ENCODE peak calls at places on chromosomes 12 and 14, in five cellular contexts. J is fibroblast of pulmonary artery, X is heart right ventricle, D is left lung, H is neural progenitor cell. E is an unnamed sample.

GRCh38 chr12:42056130-42056529 is 88.5 kb downstream of the GXYLT1 start:
- DNase-seq in J (no peak), H (no peak), X (no peak), D (no peak), E (no peak)

GRCh38 chr12:132429122-132429931 is 60.6 kb upstream of the FBRSL1 start:
- DNase-seq in D (peak; percentile 63), X (no peak), H (peak; percentile 43), J (no peak), E (no peak)

GRCh38 chr14:54450535-54450934 is 9.4 kb upstream of the CNIH1 start:
- DNase-seq in H (no peak), D (no peak), J (peak; percentile 21), X (no peak), E (no peak)

GRCh38 chr12:121582583-121583333 is 1.9 kb upstream of the KDM2B start:
- DNase-seq in X (no peak), J (peak; percentile 45), D (no peak), H (peak; percentile 84), E (no peak)

GRCh38 chr12:5587701-5588100 is 155.8 kb downstream of the NTF3 start:
- DNase-seq in D (no peak), J (no peak), X (no peak), H (peak; percentile 85), E (no peak)

GRCh38 chr12:98373019-98373554 is 142.3 kb upstream of the TMPO start:
- DNase-seq in X (no peak), H (peak; percentile 73), D (no peak), J (peak; percentile 73), E (no peak)

GRCh38 chr12:121034906-121035305 is 4.1 kb downstream of the OASL start:
- DNase-seq in H (no peak), X (no peak), J (no peak), D (no peak), E (no peak)

GRCh38 chr12:108525681-108526080 is 10.6 kb downstream of the FICD start:
- DNase-seq in H (no peak), J (no peak), X (no peak), D (no peak), E (no peak)

GRCh38 chr12:108921946-108922345 is 42.1 kb downstream of the DAO start:
- DNase-seq in D (no peak), J (no peak), H (no peak), X (no peak), E (no peak)

GRCh38 chr12:89949457-89950195 is 241.0 kb upstream of the ATP2B1 start:
- DNase-seq in J (peak; percentile 92), H (no peak), D (no peak), X (peak; percentile 66), E (no peak)

GRCh38 chr14:60300019-60300418 is 51.0 kb downstream of the PPM1A start:
- DNase-seq in X (no peak), D (no peak), H (no peak), J (no peak), E (no peak)

GRCh38 chr14:90758959-90759358 is 57.3 kb downstream of the TTC7B start:
- DNase-seq in D (peak; percentile 82), X (peak; percentile 64), J (peak; percentile 31), H (no peak), E (peak; percentile 82)

GRCh38 chr14:77033622-77034521 is 5.4 kb upstream of the IRF2BPL start:
- DNase-seq in D (peak; percentile 96), H (peak; percentile 91), X (peak; percentile 89), J (peak; percentile 90), E (peak; percentile 84)

GRCh38 chr14:101407328-101407727 is 154.0 kb upstream of the DIO3 start:
- DNase-seq in D (no peak), X (no peak), J (no peak), H (no peak), E (no peak)

GRCh38 chr14:44962573-44963528 is 861 bp downstream of the TOGARAM1 start:
- DNase-seq in X (peak; percentile 58), D (peak; percentile 85), J (peak; percentile 58), H (peak; percentile 66), E (peak; percentile 66)

GRCh38 chr14:23061995-23062394 is 4.7 kb upstream of the CDH24 start:
- DNase-seq in H (no peak), D (no peak), J (peak; percentile 97), X (peak; percentile 63), E (no peak)

GRCh38 chr12:53966385-53967133 is 6.4 kb upstream of the HOXC11 start:
- DNase-seq in H (no peak), D (no peak), J (no peak), X (no peak), E (no peak)

GRCh38 chr12:9721394-9722092 is 11.4 kb downstream of the CLECL1 start:
- DNase-seq in D (no peak), J (peak; percentile 41), X (no peak), H (no peak), E (no peak)

GRCh38 chr12:81596558-81596957 is 162.6 kb downstream of the PPFIA2 start:
- DNase-seq in H (no peak), D (no peak), X (no peak), J (no peak), E (no peak)

GRCh38 chr12:21704847-21705246 is 47.2 kb upstream of the LDHB start:
- DNase-seq in H (no peak), X (no peak), D (no peak), J (no peak), E (no peak)
- TF ChIP-seq CTCF in H (no peak), X (no peak), D (no peak), J (no peak), E (no peak)

GRCh38 chr12:91326043-91327027 is 143.7 kb upstream of the DCN start:
- DNase-seq in J (peak; percentile 81), D (no peak), X (peak; percentile 67), H (peak; percentile 63), E (no peak)
- H3K4me3 ChIP-seq in J (no peak overlapping the region), D (no peak overlapping the region), X (no peak overlapping the region), H (no peak overlapping the region), E (no peak overlapping the region)

GRCh38 chr12:3119745-3120660 is 42.8 kb downstream of the TSPAN9 start:
- DNase-seq in D (peak; percentile 72), H (no peak), J (peak; percentile 42), X (peak; percentile 80), E (no peak)
- TF ChIP-seq CTCF in D (no peak), H (no peak), J (no peak), X (no peak), E (no peak)

GRCh38 chr14:93330609-93331000 is 2.2 kb downstream of the BTBD7 start:
- DNase-seq in X (no peak), H (no peak), D (no peak), J (no peak), E (no peak)
- H3K4me3 ChIP-seq in X (no peak overlapping the region), H (peak overlapping the region; percentile 89), D (no peak overlapping the region), J (no peak overlapping the region), E (no peak overlapping the region)

GRCh38 chr12:116863275-116863767 is 17.9 kb downstream of the HRK start:
- DNase-seq in D (no peak), X (no peak), J (no peak), H (peak; percentile 55), E (no peak)
- TF ChIP-seq CTCF in D (peak; percentile 25), X (peak; percentile 28), J (peak; percentile 43), H (peak; percentile 78), E (peak; percentile 35)

GRCh38 chr12:113591480-113591971 is 119.9 kb upstream of the LHX5 start:
- DNase-seq in H (peak; percentile 34), X (no peak), J (no peak), D (no peak), E (no peak)
- H3K4me3 ChIP-seq in H (peak overlapping the region; percentile 41), X (peak overlapping the region; percentile 12), J (no peak overlapping the region), D (no peak overlapping the region), E (no peak overlapping the region)

DNA sequence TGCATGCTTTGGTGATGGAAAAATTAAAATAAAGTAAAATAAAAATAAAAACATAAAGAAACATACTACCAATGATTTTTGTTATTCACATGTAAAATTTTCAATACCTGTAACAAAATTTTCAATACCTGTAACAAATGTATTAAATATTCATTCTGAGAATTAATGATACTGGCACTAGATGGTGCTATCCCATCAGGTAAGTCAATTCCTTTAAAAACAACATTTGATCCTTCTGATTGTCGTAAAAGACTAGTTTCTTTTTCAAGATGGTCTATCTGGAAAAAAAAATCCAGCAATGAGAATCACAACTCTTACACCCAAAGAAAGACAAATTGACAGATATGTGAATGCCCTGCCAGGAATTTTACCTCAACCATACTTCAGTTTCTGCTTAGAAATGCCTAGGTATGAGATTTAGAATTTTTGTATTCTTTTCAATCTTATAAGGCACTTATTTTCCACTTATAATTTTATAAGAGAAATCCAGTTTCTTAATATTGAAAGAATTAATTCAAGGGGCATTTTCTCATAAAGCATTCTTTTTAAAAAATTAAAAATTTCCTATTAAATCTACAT is 30.7 kb downstream of the CEP290 start:
- DNase-seq in X (no peak), H (peak; percentile 8), J (peak; percentile 74), D (no peak), E (no peak)
- TF ChIP-seq CTCF in X (peak; percentile 23), H (peak; percentile 57), J (peak; percentile 42), D (no peak), E (peak; percentile 43)

DNA sequence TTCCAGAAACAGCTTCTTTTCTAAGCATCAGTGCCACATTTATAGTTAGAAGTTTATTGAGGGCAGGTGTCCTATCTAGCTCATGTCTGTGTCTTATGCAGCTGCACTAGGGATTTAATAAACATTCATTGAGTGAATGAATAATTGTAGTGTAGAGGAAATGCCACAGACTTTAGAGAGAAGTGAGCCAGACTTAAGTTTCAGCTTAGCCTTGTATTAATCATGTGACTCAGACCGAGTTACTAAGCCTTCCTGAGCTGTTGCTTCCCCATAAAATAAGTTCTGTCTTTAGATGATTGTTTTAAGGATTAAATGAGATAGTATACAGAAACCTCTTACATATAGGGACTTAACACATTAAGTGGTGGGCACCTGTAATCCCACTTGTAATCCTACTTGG is 236.1 kb upstream of the DDHD1 start:
- DNase-seq in X (no peak), D (no peak), J (peak; percentile 19), H (no peak), E (no peak)
- H3K4me3 ChIP-seq in X (no peak overlapping the region), D (no peak overlapping the region), J (no peak overlapping the region), H (no peak overlapping the region), E (no peak overlapping the region)

GRCh38 chr12:45125997-45126396 is 75.1 kb upstream of the DBX2 start:
- DNase-seq in J (no peak), D (no peak), H (no peak), X (no peak), E (no peak)

GRCh38 chr12:45124485-45125155 is 73.7 kb upstream of the DBX2 start:
- DNase-seq in J (no peak), X (no peak), D (no peak), H (peak; percentile 8), E (no peak)

GRCh38 chr12:45121224-45121623 is 70.3 kb upstream of the DBX2 start:
- DNase-seq in J (no peak), D (no peak), H (no peak), X (no peak), E (no peak)

GRCh38 chr12:45128637-45129036 is 77.7 kb upstream of the DBX2 start:
- DNase-seq in J (no peak), D (no peak), H (no peak), X (no peak), E (no peak)

GRCh38 chr12:45122776-45123380 is 72.0 kb upstream of the DBX2 start:
- DNase-seq in D (no peak), X (no peak), J (peak; percentile 46), H (peak; percentile 52), E (no peak)
- TF ChIP-seq CTCF in D (no peak), X (no peak), J (peak; percentile 48), H (peak; percentile 82), E (peak; percentile 50)

E was measured in dorsolateral prefrontal cortex.